ENCODE peak calls at places on chromosome 7, in seven cellular contexts. D is GM23248, X is fibroblast of lung, Q is PC-9, T is breast epithelium, Y is lower lobe of right lung, H is left ventricle myocardium inferior. W is an unnamed sample. For H3K27me3 and H3K36me3, the result is how much of the 10 kb centered on the place peaks cover.

GRCh38 chr7:130366561-130366960 is 13.7 kb upstream of the CPA1 start:
- DNase-seq in X (peak), T (no peak), Y (no peak), Q (no peak), D (peak), H (no peak), W (no peak)

GRCh38 chr7:125136755-125137547 is 207.3 kb upstream of the POT1 start:
- DNase-seq in H (no peak), D (no peak), X (peak), Q (peak), Y (no peak), T (no peak), W (no peak)

GRCh38 chr7:2249744-2250323 is 7.8 kb downstream of the NUDT1 start:
- DNase-seq in D (no peak), H (no peak), X (no peak), T (no peak), Q (no peak), Y (no peak), W (no peak)

GRCh38 chr7:40015790-40016296 is 65.8 kb downstream of the CDK13 start:
- DNase-seq in Y (no peak), T (no peak), X (peak), H (no peak), Q (no peak), D (peak), W (no peak)

GRCh38 chr7:74343281-74344127 is 54.3 kb downstream of the CLIP2 start:
- DNase-seq in Y (no peak), H (no peak), T (no peak), D (peak), Q (peak), X (peak), W (no peak)

GRCh38 chr7:17770710-17771375 is 169.5 kb downstream of the SNX13 start:
- DNase-seq in Q (no peak), D (no peak), Y (no peak), X (no peak), H (no peak), T (no peak), W (no peak)

GRCh38 chr7:1466524-1467271 is 7.4 kb upstream of the MICALL2 start:
- DNase-seq in T (no peak), Q (no peak), H (peak), Y (peak), X (peak), D (peak), W (peak)

GRCh38 chr7:1712907-1713501 is 42.9 kb downstream of the ELFN1 start:
- DNase-seq in D (no peak), X (no peak), Q (no peak), T (no peak), Y (peak), H (no peak), W (no peak)

GRCh38 chr7:91894781-91895480 is 14.4 kb upstream of the MTERF1 start:
- DNase-seq in H (no peak), X (peak), Y (no peak), Q (no peak), D (no peak), T (no peak), W (no peak)

GRCh38 chr7:33742999-33743587 is 162.2 kb upstream of the BMPER start:
- DNase-seq in H (no peak), X (peak), Q (no peak), Y (no peak), T (no peak), D (peak), W (no peak)

GRCh38 chr7:9876053-9876452 is 1097.6 kb upstream of the PHF14 start:
- DNase-seq in T (no peak), X (no peak), Y (no peak), D (no peak), H (no peak), Q (no peak), W (no peak)

GRCh38 chr7:104848386-104848990 is 165.5 kb upstream of the KMT2E start:
- DNase-seq in T (no peak), H (no peak), D (peak), Y (no peak), X (peak), Q (no peak), W (peak)

GRCh38 chr7:61576-62360 is 130.6 kb upstream of the FAM20C start:
- DNase-seq in Q (no peak), X (no peak), T (no peak), Y (peak), H (no peak), D (no peak), W (no peak)

GRCh38 chr7:63117-63480 is 129.3 kb upstream of the FAM20C start:
- DNase-seq in T (peak), H (no peak), X (no peak), D (no peak), Q (no peak), Y (peak), W (no peak)

GRCh38 chr7:63521-64021 is 128.8 kb upstream of the FAM20C start:
- DNase-seq in X (no peak), Q (no peak), D (no peak), H (peak), Y (peak), T (peak), W (peak)

GRCh38 chr7:61111-61510 is 131.3 kb upstream of the FAM20C start:
- DNase-seq in Q (no peak), X (no peak), T (peak), H (no peak), D (no peak), Y (peak), W (no peak)

GRCh38 chr7:62361-63116 is 129.8 kb upstream of the FAM20C start:
- DNase-seq in X (no peak), T (peak), D (no peak), Q (no peak), Y (peak), H (no peak), W (no peak)
- H3K4me3 ChIP-seq in X (no peak), T (no peak), D (no peak), Q (no peak), Y (no peak), H (no peak), W (no peak)

DNA sequence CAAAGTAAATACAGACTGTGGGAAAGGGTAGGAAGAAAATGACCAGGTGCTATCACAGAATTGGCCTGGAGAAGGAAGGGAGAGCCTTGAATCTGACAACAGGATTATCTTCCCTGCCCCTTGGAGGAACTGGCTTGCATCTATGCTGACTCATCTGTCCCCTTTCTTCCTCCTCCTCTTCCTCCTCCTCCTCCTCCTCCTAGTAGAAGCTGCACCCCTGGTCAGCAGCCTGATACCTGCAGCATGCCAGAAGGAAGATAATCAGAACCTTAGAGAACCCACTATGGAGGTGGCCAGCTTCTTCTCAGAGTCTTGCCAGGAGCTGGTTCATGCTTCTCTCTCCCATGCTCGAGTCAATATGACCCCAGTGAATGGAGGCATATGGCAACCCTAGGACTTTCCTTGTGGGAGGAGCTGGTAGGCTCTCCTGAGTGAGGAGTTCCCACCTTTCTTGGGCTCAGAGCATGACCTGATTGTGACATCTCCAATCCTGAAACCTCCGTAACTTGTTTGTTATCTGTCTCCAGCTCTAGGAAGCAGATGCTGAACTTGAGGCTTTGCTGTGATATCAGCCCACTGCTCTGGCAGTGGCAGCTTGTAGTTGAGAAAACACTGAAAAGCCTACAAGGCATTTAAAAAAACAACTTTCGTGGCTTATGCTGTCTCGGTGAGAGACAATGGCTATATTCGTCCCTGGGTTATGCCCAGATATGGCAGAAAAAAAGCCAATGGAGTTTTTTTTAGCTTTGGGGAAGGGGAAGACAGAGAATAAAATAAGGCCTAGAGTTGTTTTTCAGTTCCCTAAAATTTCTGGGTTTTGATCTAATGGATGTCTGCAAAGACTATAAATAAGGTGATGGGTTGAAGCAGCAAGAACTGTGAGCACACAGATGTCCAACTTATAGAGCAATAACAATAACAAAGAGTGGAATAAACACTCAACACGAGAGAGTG is 60.6 kb downstream of the CDHR3 start:
- DNase-seq in Y (no peak), H (no peak), X (no peak), Q (no peak), D (no peak), T (no peak), W (no peak)
- H3K27me3 ChIP-seq in Y (under half), H (under half), X (under half), Q (under half), D (under half), T (under half), W (under half)

DNA sequence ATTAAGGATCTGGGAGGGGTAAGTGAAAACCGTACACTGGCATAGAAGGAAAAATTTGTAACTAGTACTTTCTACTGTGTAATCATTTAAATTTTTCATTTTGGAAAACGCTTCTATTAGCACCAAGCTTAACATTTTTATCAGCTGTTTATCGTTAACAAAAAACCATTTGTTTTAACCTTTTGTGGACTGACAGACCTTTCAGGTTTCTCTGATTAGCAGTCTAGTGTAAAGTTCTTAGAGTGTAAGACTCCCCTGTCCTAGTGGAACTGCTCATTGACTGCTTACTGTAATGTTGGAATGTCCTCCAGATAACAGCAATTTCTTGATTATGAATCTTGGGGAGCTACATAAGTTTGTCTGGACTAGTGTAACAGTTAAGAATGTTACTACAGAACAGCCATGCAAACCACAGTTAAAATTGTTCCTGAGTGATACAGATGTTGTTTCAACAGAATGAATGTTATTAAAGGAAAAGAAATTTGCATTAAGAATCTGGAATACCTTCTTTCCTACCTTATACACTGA is 2.0 kb downstream of the DBF4 start:
- DNase-seq in Q (no peak), D (peak), H (no peak), Y (no peak), X (peak), T (no peak), W (no peak)
- H3K36me3 ChIP-seq in Q (under half), D (under half), H (under half), Y (under half), X (under half), T (under half), W (under half)

DNA sequence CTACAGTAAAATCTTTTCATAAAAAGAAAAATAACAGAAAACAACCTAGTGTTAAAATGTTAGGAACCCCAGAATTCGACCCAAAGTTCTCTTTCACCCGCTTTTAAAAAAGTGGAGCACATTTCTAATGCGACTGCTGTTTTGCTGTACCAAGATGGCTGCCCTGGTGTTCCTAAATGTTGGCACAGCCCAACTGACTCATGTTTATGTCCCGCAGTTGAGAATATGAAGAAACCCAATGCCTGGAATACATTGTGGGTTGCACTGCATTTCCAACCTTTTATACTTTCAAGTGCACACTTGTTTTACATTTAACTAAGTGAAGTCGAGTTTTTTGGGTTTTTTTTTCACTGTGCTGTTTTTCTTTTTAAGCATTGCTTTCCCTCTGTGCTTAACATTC is 944 bp downstream of the STEAP1B start:
- DNase-seq in Q (no peak), X (peak), H (no peak), Y (no peak), T (no peak), D (peak), W (no peak)
- H3K4me3 ChIP-seq in Q (no peak), X (peak), H (no peak), Y (no peak), T (no peak), D (peak), W (no peak)

GRCh38 chr7:44324204-44325126 is 929 bp downstream of the CAMK2B start:
- DNase-seq in Y (no peak), H (no peak), D (peak), X (no peak), T (no peak), Q (no peak), W (peak)

GRCh38 chr7:44325181-44325671 is at the start of gene CAMK2B:
- DNase-seq in H (no peak), Y (no peak), Q (no peak), T (no peak), X (no peak), D (peak), W (peak)

GRCh38 chr7:44326261-44327125 is 1.1 kb upstream of the CAMK2B start:
- DNase-seq in T (peak), D (no peak), Y (no peak), Q (no peak), X (no peak), H (no peak), W (no peak)

GRCh38 chr7:44327981-44328380 is 2.6 kb upstream of the CAMK2B start:
- DNase-seq in T (peak), H (no peak), Y (no peak), Q (no peak), X (no peak), D (peak), W (no peak)

DNA sequence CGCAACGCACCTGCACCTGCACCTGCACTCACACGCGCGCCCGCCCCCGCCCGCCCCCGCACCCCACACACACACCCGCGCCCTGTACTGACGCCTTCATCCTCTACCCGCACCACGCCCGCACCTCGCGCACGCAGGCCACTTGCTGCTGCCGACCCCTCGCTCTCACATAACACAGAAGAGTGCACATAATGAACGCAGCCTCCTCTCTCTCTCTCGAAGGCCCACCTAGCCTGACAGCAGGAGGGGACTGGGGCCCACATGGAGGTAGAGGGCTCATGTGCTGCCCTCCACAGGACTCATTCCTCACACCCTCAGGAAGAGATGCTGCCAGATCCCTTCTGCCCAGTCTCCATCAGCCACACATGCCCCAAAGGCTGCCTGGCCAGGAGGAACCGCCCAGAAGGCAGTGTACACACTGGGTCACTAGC is 432 bp upstream of the CAMK2B start:
- DNase-seq in T (no peak), X (no peak), D (peak), Y (no peak), Q (no peak), H (no peak), W (peak)
- H3K27me3 ChIP-seq in T (under half), X (under half), D (under half), Y (under half), Q (under half), H (under half), W (under half)

GRCh38 chr7:21345361-21345760 is 82.5 kb upstream of the SP4 start:
- DNase-seq in T (no peak), D (no peak), Y (no peak), H (no peak), Q (no peak), X (no peak), W (no peak)

DNA sequence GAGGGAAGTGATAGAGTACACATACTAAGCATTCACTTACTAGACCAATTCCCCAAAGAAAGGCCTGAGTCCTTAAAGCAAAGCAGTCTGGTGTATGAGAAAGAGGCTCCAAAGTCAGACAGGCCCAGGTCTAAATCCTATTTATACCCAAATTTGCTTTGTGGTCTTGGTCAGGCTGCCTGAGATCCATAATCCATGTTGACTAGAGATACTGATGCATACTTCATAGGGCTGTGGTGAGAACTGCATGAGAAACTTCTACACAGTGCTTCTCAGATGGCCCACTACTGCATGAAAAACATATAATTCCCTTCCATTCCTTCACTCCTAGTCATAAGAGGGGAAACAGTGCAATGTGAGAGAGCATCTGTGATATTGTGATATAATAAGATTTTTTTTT is 81.6 kb upstream of the SP4 start:
- DNase-seq in X (no peak), Q (no peak), D (no peak), Y (no peak), H (no peak), T (no peak), W (no peak)
- H3K36me3 ChIP-seq in X (under half), Q (under half), D (under half), Y (under half), H (under half), T (under half), W (under half)

DNA sequence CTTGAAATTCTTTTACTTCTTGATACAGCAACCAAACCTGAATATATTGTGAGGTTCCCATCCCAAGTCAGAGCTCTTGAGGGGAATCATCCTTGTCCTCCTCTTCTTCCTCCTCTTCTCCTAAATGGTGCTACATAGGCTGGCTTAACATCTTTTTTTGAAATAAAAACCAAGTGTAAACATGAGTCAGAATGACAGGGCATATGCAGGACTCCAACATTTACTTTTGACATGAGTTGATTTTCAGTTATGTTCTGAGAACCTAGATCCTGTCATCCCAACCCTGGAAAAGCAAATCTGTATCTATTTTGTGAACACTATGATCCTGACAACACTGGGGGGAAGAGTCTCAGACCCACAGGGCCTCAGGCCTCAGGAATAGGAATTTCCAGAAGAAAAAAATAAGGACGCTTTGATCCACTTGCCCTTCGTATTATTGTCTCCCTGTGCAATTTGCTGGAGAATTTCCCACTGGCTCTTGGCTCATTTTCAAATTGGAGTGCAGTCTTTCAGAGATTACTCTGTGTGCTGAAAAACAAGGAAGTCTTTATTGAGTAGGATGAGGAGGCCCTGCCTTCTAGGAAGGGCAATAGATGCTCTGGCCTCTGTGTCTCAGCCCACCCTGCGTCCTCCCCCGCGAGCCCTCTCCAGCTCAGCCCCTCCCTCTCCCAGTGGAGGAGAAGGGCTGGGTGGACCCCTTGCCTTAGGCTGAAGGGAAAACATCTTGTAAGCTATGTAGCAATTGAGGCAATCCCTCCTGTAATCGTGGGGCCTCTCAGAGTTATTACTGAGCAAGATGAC is 121.6 kb downstream of the CREB5 start:
- DNase-seq in D (peak), X (peak), T (no peak), Q (no peak), Y (no peak), H (peak), W (no peak)
- H3K4me3 ChIP-seq in D (no peak), X (no peak), T (no peak), Q (no peak), Y (no peak), H (no peak), W (no peak)

W was measured in H7.